ENCODE peak calls at places on chromosomes 11 and 22, in nine cellular contexts. One of them, this sample, is unnamed.

GRCh38 chr11:46969379-46969778 is 32.8 kb downstream of the CSTPP1 start:
- DNase-seq in choroid plexus epithelial cell: no peak
- DNase-seq in fibroblast of lung: no peak
- DNase-seq in foreskin fibroblast: no peak
- DNase-seq in HFFc6: no peak
- DNase-seq in fibroblast of mammary gland: no peak
- DNase-seq in suprapubic skin: no peak
- DNase-seq in BJ: no peak
- DNase-seq in heart left ventricle: no peak
- DNase-seq in this sample: no peak

GRCh38 chr11:72643547-72643946 is 30.7 kb downstream of the PDE2A start:
- DNase-seq in choroid plexus epithelial cell: no peak
- DNase-seq in fibroblast of lung: peak
- DNase-seq in foreskin fibroblast: peak
- DNase-seq in HFFc6: peak
- DNase-seq in fibroblast of mammary gland: peak
- DNase-seq in suprapubic skin: no peak
- DNase-seq in BJ: no peak
- DNase-seq in heart left ventricle: no peak
- DNase-seq in this sample: no peak

GRCh38 chr11:118304809-118305248 is 299 bp downstream of the CD3E start:
- DNase-seq in choroid plexus epithelial cell: no peak
- DNase-seq in fibroblast of lung: no peak
- DNase-seq in foreskin fibroblast: no peak
- DNase-seq in HFFc6: no peak
- DNase-seq in fibroblast of mammary gland: no peak
- DNase-seq in suprapubic skin: no peak
- DNase-seq in BJ: no peak
- DNase-seq in heart left ventricle: no peak
- DNase-seq in this sample: no peak

GRCh38 chr11:119024430-119025098 is 6.0 kb downstream of the TRAPPC4 start:
- DNase-seq in choroid plexus epithelial cell: no peak
- DNase-seq in fibroblast of lung: no peak
- DNase-seq in foreskin fibroblast: no peak
- DNase-seq in HFFc6: no peak
- DNase-seq in fibroblast of mammary gland: no peak
- DNase-seq in suprapubic skin: no peak
- DNase-seq in BJ: no peak
- DNase-seq in heart left ventricle: no peak
- DNase-seq in this sample: no peak

GRCh38 chr22:27718186-27719032 is 83.1 kb downstream of the MN1 start:
- DNase-seq in choroid plexus epithelial cell: peak
- DNase-seq in fibroblast of lung: peak
- DNase-seq in foreskin fibroblast: peak
- DNase-seq in HFFc6: peak
- DNase-seq in fibroblast of mammary gland: peak
- DNase-seq in suprapubic skin: peak
- DNase-seq in BJ: peak
- DNase-seq in heart left ventricle: peak
- DNase-seq in this sample: no peak

GRCh38 chr11:109978895-109979294 is 114.3 kb upstream of the ZC3H12C start:
- DNase-seq in choroid plexus epithelial cell: peak
- DNase-seq in fibroblast of lung: peak
- DNase-seq in foreskin fibroblast: peak
- DNase-seq in HFFc6: no peak
- DNase-seq in fibroblast of mammary gland: no peak
- DNase-seq in suprapubic skin: no peak
- DNase-seq in BJ: no peak
- DNase-seq in heart left ventricle: no peak
- DNase-seq in this sample: no peak

GRCh38 chr11:36436084-36436483 is 74.0 kb downstream of the TRAF6 start:
- DNase-seq in choroid plexus epithelial cell: no peak
- DNase-seq in fibroblast of lung: no peak
- DNase-seq in foreskin fibroblast: no peak
- DNase-seq in HFFc6: no peak
- DNase-seq in fibroblast of mammary gland: no peak
- DNase-seq in suprapubic skin: no peak
- DNase-seq in BJ: no peak
- DNase-seq in heart left ventricle: no peak
- DNase-seq in this sample: no peak

GRCh38 chr22:20508815-20509271 is 1.4 kb downstream of the MED15 start:
- DNase-seq in choroid plexus epithelial cell: no peak
- DNase-seq in fibroblast of lung: no peak
- DNase-seq in foreskin fibroblast: no peak
- DNase-seq in HFFc6: no peak
- DNase-seq in fibroblast of mammary gland: peak
- DNase-seq in suprapubic skin: no peak
- DNase-seq in BJ: no peak
- DNase-seq in heart left ventricle: no peak
- DNase-seq in this sample: no peak

GRCh38 chr22:31286360-31287255 is 5.7 kb downstream of the PIK3IP1 start:
- DNase-seq in choroid plexus epithelial cell: peak
- DNase-seq in fibroblast of lung: no peak
- DNase-seq in foreskin fibroblast: no peak
- DNase-seq in HFFc6: no peak
- DNase-seq in fibroblast of mammary gland: no peak
- DNase-seq in suprapubic skin: no peak
- DNase-seq in BJ: no peak
- DNase-seq in heart left ventricle: no peak
- DNase-seq in this sample: no peak

GRCh38 chr11:47467372-47467771 is 18.4 kb upstream of the RAPSN start:
- DNase-seq in choroid plexus epithelial cell: no peak
- DNase-seq in fibroblast of lung: no peak
- DNase-seq in foreskin fibroblast: no peak
- DNase-seq in HFFc6: no peak
- DNase-seq in fibroblast of mammary gland: no peak
- DNase-seq in suprapubic skin: no peak
- DNase-seq in BJ: no peak
- DNase-seq in heart left ventricle: no peak
- DNase-seq in this sample: no peak

GRCh38 chr11:27921472-27921871 is 186.5 kb downstream of the KIF18A start:
- DNase-seq in choroid plexus epithelial cell: no peak
- DNase-seq in fibroblast of lung: peak
- DNase-seq in foreskin fibroblast: peak
- DNase-seq in HFFc6: no peak
- DNase-seq in fibroblast of mammary gland: peak
- DNase-seq in suprapubic skin: no peak
- DNase-seq in BJ: no peak
- DNase-seq in heart left ventricle: no peak
- DNase-seq in this sample: no peak

GRCh38 chr11:68118753-68119448 is 2.3 kb downstream of the CHKA start:
- DNase-seq in choroid plexus epithelial cell: peak
- DNase-seq in fibroblast of lung: peak
- DNase-seq in foreskin fibroblast: no peak
- DNase-seq in HFFc6: no peak
- DNase-seq in fibroblast of mammary gland: no peak
- DNase-seq in suprapubic skin: no peak
- DNase-seq in BJ: no peak
- DNase-seq in heart left ventricle: no peak
- DNase-seq in this sample: no peak

GRCh38 chr22:41047741-41048140 is 44.7 kb upstream of the EP300 start:
- DNase-seq in choroid plexus epithelial cell: peak
- DNase-seq in fibroblast of lung: peak
- DNase-seq in foreskin fibroblast: no peak
- DNase-seq in HFFc6: no peak
- DNase-seq in fibroblast of mammary gland: peak
- DNase-seq in suprapubic skin: no peak
- DNase-seq in BJ: no peak
- DNase-seq in heart left ventricle: no peak
- DNase-seq in this sample: no peak

GRCh38 chr11:35253237-35253636 is 114.3 kb downstream of the CD44 start:
- DNase-seq in choroid plexus epithelial cell: no peak
- DNase-seq in fibroblast of lung: no peak
- DNase-seq in foreskin fibroblast: no peak
- DNase-seq in HFFc6: no peak
- DNase-seq in fibroblast of mammary gland: peak
- DNase-seq in suprapubic skin: no peak
- DNase-seq in BJ: no peak
- DNase-seq in heart left ventricle: no peak
- DNase-seq in this sample: no peak

GRCh38 chr11:111820059-111820375 is 51.4 kb downstream of the ALG9 start:
- DNase-seq in choroid plexus epithelial cell: no peak
- DNase-seq in fibroblast of lung: no peak
- DNase-seq in foreskin fibroblast: no peak
- DNase-seq in HFFc6: no peak
- DNase-seq in fibroblast of mammary gland: peak
- DNase-seq in suprapubic skin: no peak
- DNase-seq in BJ: peak
- DNase-seq in heart left ventricle: no peak
- DNase-seq in this sample: no peak

GRCh38 chr11:108483163-108483562 is 15.0 kb downstream of the POGLUT3 start:
- DNase-seq in choroid plexus epithelial cell: peak
- DNase-seq in fibroblast of lung: no peak
- DNase-seq in foreskin fibroblast: no peak
- DNase-seq in HFFc6: no peak
- DNase-seq in fibroblast of mammary gland: peak
- DNase-seq in suprapubic skin: no peak
- DNase-seq in BJ: no peak
- DNase-seq in heart left ventricle: no peak
- DNase-seq in this sample: no peak

GRCh38 chr11:12761029-12761428 is 86.8 kb downstream of the TEAD1 start:
- DNase-seq in choroid plexus epithelial cell: peak
- DNase-seq in fibroblast of lung: peak
- DNase-seq in foreskin fibroblast: peak
- DNase-seq in HFFc6: peak
- DNase-seq in fibroblast of mammary gland: peak
- DNase-seq in suprapubic skin: no peak
- DNase-seq in BJ: no peak
- DNase-seq in heart left ventricle: no peak
- DNase-seq in this sample: no peak

GRCh38 chr22:36430863-36431262 is 43.1 kb upstream of the MYH9 start:
- DNase-seq in choroid plexus epithelial cell: peak
- DNase-seq in fibroblast of lung: no peak
- DNase-seq in foreskin fibroblast: no peak
- DNase-seq in HFFc6: no peak
- DNase-seq in fibroblast of mammary gland: peak
- DNase-seq in suprapubic skin: no peak
- DNase-seq in BJ: no peak
- DNase-seq in heart left ventricle: no peak
- DNase-seq in this sample: no peak

GRCh38 chr11:11808992-11809583 is 32.7 kb upstream of the USP47 start:
- DNase-seq in choroid plexus epithelial cell: peak
- DNase-seq in fibroblast of lung: no peak
- DNase-seq in foreskin fibroblast: no peak
- DNase-seq in HFFc6: no peak
- DNase-seq in fibroblast of mammary gland: no peak
- DNase-seq in suprapubic skin: no peak
- DNase-seq in BJ: no peak
- DNase-seq in heart left ventricle: no peak
- DNase-seq in this sample: no peak

GRCh38 chr22:32723632-32724031 is 77.9 kb upstream of the TIMP3 start:
- DNase-seq in choroid plexus epithelial cell: peak
- DNase-seq in fibroblast of lung: peak
- DNase-seq in foreskin fibroblast: peak
- DNase-seq in HFFc6: peak
- DNase-seq in fibroblast of mammary gland: peak
- DNase-seq in suprapubic skin: no peak
- DNase-seq in BJ: peak
- DNase-seq in heart left ventricle: peak
- DNase-seq in this sample: peak

GRCh38 chr22:49632199-49633009 is 195.3 kb downstream of the BRD1 start:
- DNase-seq in choroid plexus epithelial cell: peak
- DNase-seq in fibroblast of lung: peak
- DNase-seq in foreskin fibroblast: peak
- DNase-seq in HFFc6: no peak
- DNase-seq in fibroblast of mammary gland: peak
- DNase-seq in suprapubic skin: no peak
- DNase-seq in BJ: peak
- DNase-seq in heart left ventricle: peak
- DNase-seq in this sample: no peak
- TF ChIP-seq CTCF in choroid plexus epithelial cell: peak
- TF ChIP-seq CTCF in fibroblast of lung: peak
- TF ChIP-seq CTCF in foreskin fibroblast: peak
- TF ChIP-seq CTCF in HFFc6: peak
- TF ChIP-seq CTCF in fibroblast of mammary gland: peak
- TF ChIP-seq CTCF in suprapubic skin: peak
- TF ChIP-seq CTCF in BJ: peak
- TF ChIP-seq CTCF in heart left ventricle: peak
- TF ChIP-seq CTCF in this sample: no peak

GRCh38 chr11:894575-895201 is 15.9 kb downstream of the CHID1 start:
- DNase-seq in choroid plexus epithelial cell: no peak
- DNase-seq in fibroblast of lung: no peak
- DNase-seq in foreskin fibroblast: no peak
- DNase-seq in HFFc6: no peak
- DNase-seq in fibroblast of mammary gland: no peak
- DNase-seq in suprapubic skin: no peak
- DNase-seq in BJ: no peak
- DNase-seq in heart left ventricle: no peak
- DNase-seq in this sample: no peak
- TF ChIP-seq CTCF in choroid plexus epithelial cell: peak
- TF ChIP-seq CTCF in fibroblast of lung: no peak
- TF ChIP-seq CTCF in foreskin fibroblast: no peak
- TF ChIP-seq CTCF in HFFc6: peak
- TF ChIP-seq CTCF in fibroblast of mammary gland: no peak
- TF ChIP-seq CTCF in suprapubic skin: no peak
- TF ChIP-seq CTCF in BJ: peak
- TF ChIP-seq CTCF in heart left ventricle: no peak
- TF ChIP-seq CTCF in this sample: no peak

GRCh38 chr22:46131151-46131587 is 19.2 kb upstream of the PPARA start:
- DNase-seq in choroid plexus epithelial cell: no peak
- DNase-seq in fibroblast of lung: no peak
- DNase-seq in foreskin fibroblast: no peak
- DNase-seq in HFFc6: no peak
- DNase-seq in fibroblast of mammary gland: no peak
- DNase-seq in suprapubic skin: no peak
- DNase-seq in BJ: no peak
- DNase-seq in heart left ventricle: no peak
- DNase-seq in this sample: no peak
- TF ChIP-seq CTCF in choroid plexus epithelial cell: peak
- TF ChIP-seq CTCF in fibroblast of lung: peak
- TF ChIP-seq CTCF in foreskin fibroblast: peak
- TF ChIP-seq CTCF in HFFc6: peak
- TF ChIP-seq CTCF in fibroblast of mammary gland: peak
- TF ChIP-seq CTCF in suprapubic skin: peak
- TF ChIP-seq CTCF in BJ: peak
- TF ChIP-seq CTCF in heart left ventricle: peak
- TF ChIP-seq CTCF in this sample: no peak

DNA sequence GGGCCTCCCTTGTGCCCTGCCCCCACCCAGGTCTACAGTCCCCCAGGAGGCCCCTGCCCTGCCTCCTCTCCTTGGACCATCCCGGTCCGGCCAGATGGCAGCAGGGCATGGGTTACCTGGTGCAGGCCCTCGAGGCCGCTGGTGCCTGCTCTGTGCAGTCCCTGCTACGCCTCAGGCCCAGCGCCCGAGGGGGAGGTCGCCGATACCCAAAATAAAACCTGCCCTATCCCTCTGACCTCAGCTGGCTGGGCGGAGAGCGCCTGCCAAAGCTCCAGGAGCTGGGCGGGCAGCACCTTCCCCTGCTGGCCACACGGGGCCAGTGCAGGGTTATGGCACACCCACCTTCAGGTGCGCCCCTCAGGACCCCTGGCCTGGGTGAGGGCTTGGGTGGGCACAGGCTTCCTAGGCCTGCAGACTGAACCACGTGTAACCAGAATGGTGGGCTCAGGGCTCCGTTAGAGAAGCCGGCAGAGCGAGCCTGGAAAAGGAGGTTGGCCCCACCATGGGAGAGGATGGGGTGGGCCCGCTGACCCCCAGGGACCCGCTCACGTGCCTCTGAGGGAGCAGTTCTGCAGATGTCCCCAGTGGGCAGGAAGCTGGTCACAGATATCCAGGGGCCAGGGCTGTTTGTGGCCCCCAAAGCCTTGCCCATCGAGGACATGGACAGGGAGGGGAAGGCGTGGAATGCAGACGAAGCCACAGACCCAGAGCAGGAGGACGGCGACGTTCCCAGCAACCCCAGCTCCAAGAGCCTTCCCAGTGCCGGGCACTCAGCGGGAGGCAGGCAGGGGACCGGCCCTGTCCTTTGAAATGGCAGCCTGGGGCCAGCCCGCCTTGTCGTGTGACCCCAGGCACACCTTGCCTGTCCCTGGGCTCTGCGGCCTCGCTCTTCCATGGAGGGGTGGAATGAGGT is 1.7 kb upstream of the TNNT3 start:
- DNase-seq in choroid plexus epithelial cell: no peak
- DNase-seq in fibroblast of lung: no peak
- DNase-seq in foreskin fibroblast: no peak
- DNase-seq in HFFc6: no peak
- DNase-seq in fibroblast of mammary gland: no peak
- DNase-seq in suprapubic skin: peak
- DNase-seq in BJ: no peak
- DNase-seq in heart left ventricle: peak
- DNase-seq in this sample: no peak
- TF ChIP-seq CTCF in choroid plexus epithelial cell: peak
- TF ChIP-seq CTCF in fibroblast of lung: peak
- TF ChIP-seq CTCF in foreskin fibroblast: no peak
- TF ChIP-seq CTCF in HFFc6: peak
- TF ChIP-seq CTCF in fibroblast of mammary gland: peak
- TF ChIP-seq CTCF in suprapubic skin: peak
- TF ChIP-seq CTCF in BJ: peak
- TF ChIP-seq CTCF in heart left ventricle: peak
- TF ChIP-seq CTCF in this sample: no peak

This sample was measured in activated B cell treated with CpG ODN at 0.5 μM for 24 hours.